ENCODE peak calls at places on chromosomes 13 and 19, in seven cellular contexts. I, X, U, J, B, P and E are unnamed samples.

GRCh38 chr13:69050696-69051095 is 1056.9 kb upstream of the ATXN8OS start:
- DNase-seq in I (no peak), J (no peak), B (no peak), P (no peak), U (no peak), X (no peak), E (peak; percentile 22)

GRCh38 chr13:20118268-20119140 is 42.3 kb downstream of the GJA3 start:
- DNase-seq in U (peak; percentile 85), X (no peak), J (peak; percentile 71), I (no peak), P (no peak), B (no peak), E (no peak)

GRCh38 chr13:66508153-66508909 is 721.8 kb downstream of the PCDH9 start:
- DNase-seq in U (no peak), P (no peak), B (no peak), J (no peak), I (no peak), X (no peak), E (no peak)

GRCh38 chr13:53941588-53942190 is 913.1 kb downstream of the OLFM4 start:
- DNase-seq in I (no peak), X (no peak), B (peak; percentile 10), P (no peak), U (no peak), J (no peak), E (peak; percentile 39)

GRCh38 chr19:35442091-35442490 is 6.0 kb upstream of the FFAR2 start:
- DNase-seq in I (no peak), B (no peak), P (no peak), J (no peak), X (no peak), U (no peak), E (no peak)

GRCh38 chr13:93364166-93364565 is 137.6 kb downstream of the GPC6 start:
- DNase-seq in P (no peak), I (no peak), B (no peak), J (no peak), X (no peak), U (peak; percentile 23), E (no peak)

GRCh38 chr13:102273111-102273510 is 128.7 kb downstream of the FGF14 start:
- DNase-seq in P (no peak), I (no peak), U (no peak), J (no peak), X (no peak), B (no peak), E (no peak)

GRCh38 chr19:38683393-38684077 is 36.1 kb downstream of the ACTN4 start:
- DNase-seq in X (peak; percentile 99), U (peak; percentile 76), P (peak; percentile 96), B (peak; percentile 85), J (no peak), I (no peak), E (no peak)

GRCh38 chr13:113460599-113460998 is 7.3 kb upstream of the ADPRHL1 start:
- DNase-seq in U (no peak), B (no peak), J (no peak), I (no peak), P (no peak), X (no peak), E (no peak)

GRCh38 chr19:3494051-3494450 is 6.4 kb downstream of the DOHH start:
- DNase-seq in X (no peak), I (no peak), U (peak; percentile 89), B (no peak), J (peak; percentile 87), P (no peak), E (no peak)

GRCh38 chr13:113095146-113096051 is 10.2 kb upstream of the F7 start:
- DNase-seq in X (no peak), I (no peak), U (no peak), B (no peak), J (no peak), P (no peak), E (no peak)

GRCh38 chr13:113904411-113904810 is 40.5 kb upstream of the GAS6 start:
- DNase-seq in B (no peak), J (no peak), I (no peak), P (peak; percentile 25), U (no peak), X (no peak), E (peak; percentile 55)

GRCh38 chr13:112716841-112717520 is 27.1 kb downstream of the ATP11A start:
- DNase-seq in I (no peak), X (no peak), U (no peak), B (no peak), P (no peak), J (no peak), E (no peak)

GRCh38 chr19:38024991-38025716 is 118.1 kb downstream of the SIPA1L3 start:
- DNase-seq in X (no peak), B (no peak), U (peak; percentile 49), I (no peak), P (no peak), J (no peak), E (no peak)

GRCh38 chr19:33496496-33496895 is 25.1 kb downstream of the PEPD start:
- DNase-seq in P (no peak), B (no peak), U (no peak), I (no peak), X (no peak), J (peak; percentile 27), E (no peak)

GRCh38 chr19:32448026-32448425 is 42.5 kb downstream of the DPY19L3 start:
- DNase-seq in J (no peak), B (no peak), I (no peak), U (no peak), P (no peak), X (no peak), E (no peak)

GRCh38 chr19:2494447-2495129 is 18.7 kb downstream of the GADD45B start:
- DNase-seq in U (peak; percentile 91), X (no peak), P (no peak), J (peak; percentile 88), B (no peak), I (no peak), E (no peak)

GRCh38 chr19:2273356-2274184 is 8.4 kb downstream of the PEAK3 start:
- DNase-seq in U (peak; percentile 76), P (peak; percentile 64), X (peak; percentile 59), J (peak; percentile 95), I (peak; percentile 65), B (peak; percentile 73), E (peak; percentile 80)

DNA sequence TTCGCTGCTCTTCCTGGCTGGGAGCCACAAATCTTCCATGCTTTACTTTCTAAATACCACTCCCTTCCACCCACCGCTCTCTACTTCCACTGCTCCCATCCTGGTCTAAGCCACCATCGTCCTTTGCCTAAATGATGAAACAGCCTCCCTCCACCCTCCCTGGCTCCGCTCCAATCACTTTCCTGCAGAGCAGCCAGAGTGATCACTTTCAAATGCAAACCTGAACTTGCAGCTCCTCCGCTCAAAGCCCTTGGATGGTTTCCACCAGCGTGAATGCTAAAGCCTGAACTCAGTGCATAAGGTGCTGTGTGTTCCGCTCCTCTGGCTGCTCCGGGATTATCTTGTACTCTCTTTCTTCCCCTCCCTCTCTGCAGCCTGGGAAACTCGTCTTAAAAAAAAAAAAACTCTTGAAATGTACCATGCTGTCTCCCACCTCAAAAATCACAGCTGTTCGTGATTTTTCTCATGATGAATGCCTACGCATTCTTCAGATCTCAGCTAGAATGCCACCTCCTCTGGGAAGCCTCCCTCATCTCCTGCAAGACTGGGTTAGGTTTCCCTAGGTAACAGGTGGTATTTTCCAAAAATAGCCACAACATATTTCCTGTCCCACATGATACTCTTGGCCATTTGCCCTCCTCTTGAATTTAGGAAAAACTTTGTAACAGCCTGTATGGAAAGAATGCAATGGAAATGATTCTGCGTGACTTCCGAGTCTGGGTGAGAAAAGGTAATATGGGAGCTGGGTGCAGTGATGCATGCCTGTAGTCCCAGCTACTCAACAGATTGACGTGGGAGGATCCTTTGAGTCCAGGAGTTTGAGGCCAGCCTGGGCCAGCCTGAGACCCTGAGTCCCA is 3.7 kb upstream of the SIN3B start:
- DNase-seq in X (no peak), P (no peak), U (no peak), J (peak; percentile 33), I (no peak), B (no peak), E (peak; percentile 80)
- H3K9ac ChIP-seq in X (no peak overlapping the region), P (no peak overlapping the region), U (no peak overlapping the region), J (peak overlapping the region; percentile 15), I (no peak overlapping the region), B (no peak overlapping the region), E (peak overlapping the region; percentile 26)

DNA sequence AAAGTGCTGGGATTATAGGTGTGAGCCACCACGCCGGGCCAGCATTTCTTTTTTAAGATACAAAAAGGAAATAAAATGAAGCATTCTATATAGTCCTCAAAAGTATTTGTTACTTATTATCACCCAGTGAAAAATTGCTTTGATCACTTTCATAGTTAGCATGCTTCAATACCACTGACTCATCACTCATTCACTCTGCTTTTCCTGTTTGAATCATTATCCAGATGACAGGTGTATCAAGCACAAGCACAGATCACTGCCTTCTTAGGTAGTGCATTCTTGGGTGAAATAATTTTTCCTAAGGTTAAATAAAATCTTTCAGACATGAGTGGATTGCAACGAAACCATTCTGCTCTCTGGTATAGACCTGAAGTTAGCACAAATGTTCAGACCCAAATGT is 35.8 kb upstream of the SPART start:
- DNase-seq in P (no peak), X (no peak), I (no peak), U (no peak), J (no peak), B (no peak), E (no peak)
- TF ChIP-seq YY1 in P (no peak), X (no peak), I (no peak), U (no peak), J (no peak), B (no peak), E (no peak)

DNA sequence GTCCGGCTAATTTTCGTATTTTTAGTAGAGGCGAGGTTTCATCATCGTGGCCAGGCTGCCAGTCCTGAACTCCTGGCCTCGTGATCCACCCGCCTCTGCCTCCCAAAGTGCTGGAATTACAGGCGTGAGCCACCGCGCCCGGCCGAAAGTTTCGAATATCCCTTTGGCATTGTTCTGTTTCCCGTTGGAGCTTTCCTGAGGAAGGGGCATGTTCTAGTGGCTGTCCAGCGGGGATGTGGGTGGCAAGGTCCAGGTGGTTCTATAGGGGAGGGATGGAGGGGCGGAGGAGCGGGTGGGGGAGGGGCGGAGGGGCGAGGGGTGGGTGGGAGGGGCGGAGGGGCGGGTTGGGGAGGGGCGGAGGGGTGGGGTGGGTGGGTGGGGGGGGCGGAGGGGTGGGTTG is 2.1 kb upstream of the BSG start:
- DNase-seq in X (no peak), B (no peak), P (no peak), U (peak; percentile 61), J (peak; percentile 73), I (no peak), E (no peak)
- H3K4me1 ChIP-seq in X (peaks cover 2% of the 10 kb centered on the region), B (no peaks in the 10 kb centered on the region), P (peaks cover 27% of the 10 kb centered on the region), U (peaks cover 58% of the 10 kb centered on the region), J (peaks cover 9% of the 10 kb centered on the region), I (peaks cover 3% of the 10 kb centered on the region), E (peaks cover 8% of the 10 kb centered on the region)

GRCh38 chr19:5128251-5128931 is 159.5 kb downstream of the KDM4B start:
- DNase-seq in J (peak; percentile 78), I (no peak), B (no peak), P (no peak), X (no peak), U (peak; percentile 94), E (no peak)

GRCh38 chr19:5128932-5129389 is 160.0 kb downstream of the KDM4B start:
- DNase-seq in P (no peak), U (no peak), J (no peak), I (no peak), X (no peak), B (no peak), E (no peak)

GRCh38 chr19:5130371-5131030 is 161.6 kb downstream of the KDM4B start:
- DNase-seq in B (no peak), U (no peak), P (no peak), J (no peak), X (no peak), I (peak; percentile 73), E (no peak)

GRCh38 chr19:5131031-5131865 is 162.3 kb downstream of the KDM4B start:
- DNase-seq in I (peak; percentile 48), U (peak; percentile 80), P (no peak), B (no peak), X (no peak), J (no peak), E (no peak)

GRCh38 chr19:5129691-5130090 is 160.8 kb downstream of the KDM4B start:
- DNase-seq in J (no peak), X (no peak), P (no peak), U (no peak), B (no peak), I (no peak), E (no peak)
- H3K9ac ChIP-seq in J (no peak overlapping the region), X (no peak overlapping the region), P (no peak overlapping the region), U (peak overlapping the region; percentile 59), B (no peak overlapping the region), I (peak overlapping the region; percentile 96), E (no peak overlapping the region)